ENCODE peak calls at places on chromosomes 12 and 14, in four cellular contexts. F is Right ventricle myocardium superior, M is H7, J is neural crest cell. K is an unnamed sample.

GRCh38 chr14:85234626-85235025 is 295.3 kb upstream of the FLRT2 start:
- DNase-seq in M (no peak), J (no peak), F (no peak), K (no peak)

GRCh38 chr12:51238037-51238509 is 553 bp upstream of the DAZAP2 start:
- DNase-seq in M (no peak), J (no peak), F (no peak), K (no peak)

GRCh38 chr14:44712095-44712822 is 205.2 kb upstream of the FSCB start:
- DNase-seq in M (no peak), F (no peak), J (no peak), K (no peak)

GRCh38 chr12:6323340-6323994 is 13.0 kb downstream of the PLEKHG6 start:
- DNase-seq in F (peak; percentile 71), J (peak; percentile 47), M (peak; percentile 89), K (no peak)

GRCh38 chr14:20712900-20713299 is 24.3 kb downstream of the ANG start:
- DNase-seq in M (no peak), J (no peak), F (no peak), K (peak; percentile 29)

GRCh38 chr14:91872517-91873470 is 5.5 kb upstream of the TC2N start:
- DNase-seq in M (no peak), J (no peak), F (peak; percentile 83), K (no peak)

GRCh38 chr12:4786795-4787194 is 66.6 kb downstream of the GALNT8 start:
- DNase-seq in F (no peak), M (no peak), J (no peak), K (no peak)

GRCh38 chr12:109588461-109589239 is 15.1 kb downstream of the MVK start:
- DNase-seq in F (no peak), M (no peak), J (no peak), K (no peak)

GRCh38 chr14:50109342-50109741 is 7.0 kb downstream of the VCPKMT start:
- DNase-seq in F (no peak), J (peak; percentile 9), M (no peak), K (no peak)

GRCh38 chr14:104888489-104889373 is 23.7 kb downstream of the CEP170B start:
- DNase-seq in M (peak; percentile 52), J (no peak), F (peak; percentile 36), K (peak; percentile 6)

GRCh38 chr14:64501326-64502171 is 2.1 kb downstream of the ZBTB25 start:
- DNase-seq in M (no peak), F (peak; percentile 70), J (no peak), K (no peak)

GRCh38 chr12:75759842-75760260 is 248.4 kb upstream of the KRR1 start:
- DNase-seq in J (no peak), F (no peak), M (no peak), K (no peak)

GRCh38 chr12:34295366-34296142 is 273.3 kb downstream of the ALG10 start:
- DNase-seq in J (no peak), M (no peak), F (peak; percentile 25), K (no peak)

GRCh38 chr12:52681551-52682380 is 1.6 kb upstream of the KRT1 start:
- DNase-seq in M (no peak), F (no peak), J (no peak), K (no peak)

GRCh38 chr14:84825481-84825880 is 704.5 kb upstream of the FLRT2 start:
- DNase-seq in F (no peak), J (no peak), M (no peak), K (no peak)

GRCh38 chr12:52352951-52353350 is 14.3 kb downstream of the KRT85 start:
- DNase-seq in F (no peak), M (no peak), J (no peak), K (no peak)

GRCh38 chr12:113237748-113238147 is 16.5 kb downstream of the TPCN1 start:
- DNase-seq in M (no peak), F (no peak), J (no peak), K (no peak)

GRCh38 chr12:43370299-43370698 is 181.7 kb downstream of the ADAMTS20 start:
- DNase-seq in M (no peak), F (no peak), J (no peak), K (no peak)

GRCh38 chr12:15059123-15059522 is 86.3 kb downstream of the PDE6H start:
- DNase-seq in F (no peak), M (no peak), J (no peak), K (no peak)

GRCh38 chr14:70785556-70785955 is 23.8 kb downstream of the MAP3K9 start:
- DNase-seq in F (no peak), J (no peak), M (no peak), K (no peak)

GRCh38 chr14:65000868-65001600 is 14.3 kb downstream of the FNTB start:
- DNase-seq in F (no peak), J (no peak), M (no peak), K (no peak)

GRCh38 chr14:103091041-103091882 is 3.3 kb upstream of the EXOC3L4 start:
- DNase-seq in F (peak; percentile 78), J (peak; percentile 38), M (peak; percentile 96), K (peak; percentile 68)

GRCh38 chr14:41022932-41023331 is 583.7 kb upstream of the LRFN5 start:
- DNase-seq in M (no peak), F (no peak), J (no peak), K (no peak)

GRCh38 chr12:92601680-92602079 is 101.1 kb upstream of the PLEKHG7 start:
- DNase-seq in J (no peak), M (no peak), F (no peak), K (no peak)

GRCh38 chr12:120959111-120959878 is 19.0 kb upstream of the HNF1A start:
- DNase-seq in F (no peak), M (no peak), J (no peak), K (no peak)

GRCh38 chr12:117342682-117343081 is 18.7 kb downstream of the NOS1 start:
- DNase-seq in F (no peak), J (no peak), M (no peak), K (no peak)

GRCh38 chr12:27970391-27970980 is 2.0 kb downstream of the PTHLH start:
- DNase-seq in J (peak; percentile 34), F (peak; percentile 48), M (peak; percentile 79), K (no peak)

GRCh38 chr14:64730681-64731080 is 26.5 kb downstream of the PLEKHG3 start:
- DNase-seq in M (no peak), F (peak; percentile 26), J (no peak), K (no peak)

GRCh38 chr12:112778400-112778799 is 13.1 kb upstream of the RPH3A start:
- DNase-seq in J (no peak), M (no peak), F (no peak), K (no peak)